ENCODE peak calls at places on chromosome 17, in ten cellular contexts. T is M059J; M is activated gamma-delta T cell treated with Interleukin-2 at 50 U/mL for 16 hours; S is Daoy; X is prostate gland; A is activated CD4-positive, alpha-beta T cell treated with anti-CD3 and anti-CD28 coated beads, Interleukin-2, amount 50 U/mL, for 1 hour; J is NCI-H446; V is activated naive CD4-positive, alpha-beta T cell treated with anti-CD3 and anti-CD28 coated beads for 36 hours; B is stimulated activated CD4-positive, alpha-beta T cell treated with anti-CD3 and anti-CD28 coated beads, Interleukin-15, amount 100 ng/mL, for 48 hours; N is frontal cortex. C is an unnamed sample.

GRCh38 chr17:35046740-35047283 is 16.7 kb downstream of the RFFL start:
- DNase-seq in T (peak), M (peak), S (peak), X (no peak), A (peak), J (peak), V (peak), B (peak), N (no peak), C (peak)

GRCh38 chr17:57578608-57578990 is 166.5 kb downstream of the CCDC182 start:
- DNase-seq in T (no peak), M (no peak), S (no peak), X (no peak), A (no peak), J (peak), V (no peak), B (no peak), N (no peak), C (no peak)

GRCh38 chr17:2395258-2396170 is 5.3 kb downstream of the MNT start:
- DNase-seq in T (peak), M (no peak), S (peak), X (peak), A (no peak), J (no peak), V (no peak), B (no peak), N (no peak), C (no peak)

GRCh38 chr17:10053976-10054551 is 144.3 kb downstream of the GAS7 start:
- DNase-seq in T (no peak), M (no peak), S (no peak), X (no peak), A (no peak), J (no peak), V (no peak), B (no peak), N (no peak), C (no peak)

GRCh38 chr17:266219-266618 is 84.8 kb upstream of the DOC2B start:
- DNase-seq in T (no peak), M (no peak), S (no peak), X (no peak), A (no peak), J (no peak), V (no peak), B (no peak), N (no peak), C (no peak)

GRCh38 chr17:73645050-73645871 is 1.0 kb upstream of the SDK2 start:
- DNase-seq in T (no peak), M (peak), S (peak), X (peak), A (peak), J (peak), V (peak), B (no peak), N (peak), C (peak)

GRCh38 chr17:35568561-35568960 is 7.9 kb upstream of the SLFN14 start:
- DNase-seq in T (peak), M (no peak), S (peak), X (no peak), A (peak), J (no peak), V (peak), B (peak), N (no peak), C (peak)

GRCh38 chr17:72778161-72779151 is 314.0 kb downstream of the SLC39A11 start:
- DNase-seq in T (no peak), M (no peak), S (no peak), X (no peak), A (no peak), J (peak), V (no peak), B (no peak), N (no peak), C (no peak)

GRCh38 chr17:49815761-49816281 is 27.3 kb downstream of the KAT7 start:
- DNase-seq in T (no peak), M (no peak), S (no peak), X (peak), A (no peak), J (no peak), V (no peak), B (no peak), N (no peak), C (no peak)

GRCh38 chr17:81236784-81237183 is 2.1 kb downstream of the TEPSIN start:
- DNase-seq in T (no peak), M (no peak), S (no peak), X (no peak), A (no peak), J (no peak), V (no peak), B (no peak), N (no peak), C (no peak)

GRCh38 chr17:82434216-82434565 is 15.8 kb upstream of the OGFOD3 start:
- DNase-seq in T (no peak), M (peak), S (peak), X (no peak), A (no peak), J (no peak), V (peak), B (no peak), N (no peak), C (no peak)

GRCh38 chr17:73139296-73139695 is 25.5 kb upstream of the SSTR2 start:
- DNase-seq in T (no peak), M (no peak), S (no peak), X (no peak), A (no peak), J (peak), V (no peak), B (no peak), N (no peak), C (no peak)

GRCh38 chr17:36597866-36598777 is 3.3 kb upstream of the MRM1 start:
- DNase-seq in T (no peak), M (no peak), S (no peak), X (no peak), A (no peak), J (no peak), V (no peak), B (no peak), N (no peak), C (no peak)

GRCh38 chr17:29241015-29241963 is 5.4 kb upstream of the CRYBA1 start:
- DNase-seq in T (peak), M (no peak), S (peak), X (no peak), A (no peak), J (peak), V (peak), B (peak), N (no peak), C (no peak)

GRCh38 chr17:28744104-28744801 is 442 bp downstream of the TRAF4 start:
- DNase-seq in T (peak), M (peak), S (peak), X (no peak), A (peak), J (peak), V (peak), B (peak), N (peak), C (no peak)

GRCh38 chr17:62787358-62787757 is 20.8 kb downstream of the MARCHF10 start:
- DNase-seq in T (no peak), M (no peak), S (no peak), X (no peak), A (no peak), J (no peak), V (no peak), B (no peak), N (no peak), C (no peak)

GRCh38 chr17:48011405-48012150 is 26.0 kb downstream of the COPZ2 start:
- DNase-seq in T (peak), M (peak), S (peak), X (no peak), A (peak), J (peak), V (peak), B (no peak), N (no peak), C (peak)

GRCh38 chr17:71472809-71473789 is 647.7 kb upstream of the SOX9 start:
- DNase-seq in T (peak), M (no peak), S (peak), X (peak), A (no peak), J (peak), V (peak), B (no peak), N (peak), C (no peak)

GRCh38 chr17:28599311-28600184 is 723 bp upstream of the SPAG5 start:
- DNase-seq in T (peak), M (peak), S (peak), X (peak), A (peak), J (peak), V (peak), B (peak), N (peak), C (no peak)

GRCh38 chr17:76911299-76912007 is 43.2 kb downstream of the MGAT5B start:
- DNase-seq in T (no peak), M (no peak), S (no peak), X (no peak), A (no peak), J (peak), V (no peak), B (no peak), N (no peak), C (no peak)

GRCh38 chr17:78872486-78872885 is 30.5 kb downstream of the CEP295NL start:
- DNase-seq in T (peak), M (no peak), S (no peak), X (no peak), A (no peak), J (no peak), V (no peak), B (no peak), N (no peak), C (no peak)

GRCh38 chr17:76088868-76089576 is 10.0 kb downstream of the ZACN start:
- DNase-seq in T (no peak), M (no peak), S (no peak), X (no peak), A (no peak), J (no peak), V (no peak), B (no peak), N (no peak), C (no peak)

GRCh38 chr17:80868022-80868609 is 123.5 kb upstream of the CHMP6 start:
- DNase-seq in T (no peak), M (no peak), S (no peak), X (no peak), A (no peak), J (no peak), V (no peak), B (no peak), N (no peak), C (no peak)

GRCh38 chr17:77531002-77531401 is 390.2 kb downstream of the SEC14L1 start:
- DNase-seq in T (no peak), M (no peak), S (no peak), X (no peak), A (no peak), J (no peak), V (no peak), B (no peak), N (no peak), C (no peak)

GRCh38 chr17:28997811-28998210 is 8.0 kb downstream of the SEZ6 start:
- DNase-seq in T (no peak), M (no peak), S (no peak), X (no peak), A (no peak), J (peak), V (no peak), B (no peak), N (no peak), C (no peak)

GRCh38 chr17:1275962-1276736 is 3.3 kb upstream of the TRARG1 start:
- DNase-seq in T (peak), M (peak), S (peak), X (peak), A (peak), J (peak), V (peak), B (no peak), N (peak), C (peak)

GRCh38 chr17:56690441-56691291 is 97.2 kb downstream of the NOG start:
- DNase-seq in T (no peak), M (no peak), S (no peak), X (no peak), A (no peak), J (peak), V (no peak), B (no peak), N (no peak), C (no peak)

GRCh38 chr17:55524440-55525220 is 13.4 kb upstream of the SMIM36 start:
- DNase-seq in T (no peak), M (no peak), S (no peak), X (no peak), A (no peak), J (no peak), V (no peak), B (no peak), N (no peak), C (no peak)

GRCh38 chr17:38416840-38417209 is 11.4 kb upstream of the ARHGAP23 start:
- DNase-seq in T (no peak), M (no peak), S (no peak), X (no peak), A (no peak), J (no peak), V (no peak), B (no peak), N (no peak), C (no peak)

GRCh38 chr17:40410082-40410481 is 7.6 kb downstream of the TOP2A start:
- DNase-seq in T (no peak), M (no peak), S (no peak), X (no peak), A (no peak), J (no peak), V (no peak), B (no peak), N (no peak), C (no peak)

GRCh38 chr17:34709108-34709779 is 129.9 kb downstream of the TMEM132E start:
- DNase-seq in T (peak), M (no peak), S (peak), X (no peak), A (no peak), J (no peak), V (no peak), B (no peak), N (no peak), C (no peak)

GRCh38 chr17:33049781-33050414 is 58.3 kb downstream of the SPACA3 start:
- DNase-seq in T (peak), M (peak), S (peak), X (no peak), A (peak), J (peak), V (peak), B (peak), N (no peak), C (peak)

C was measured in CD4-positive, alpha-beta memory T cell.